ENCODE peak calls at places on chromosome 14, in six cellular contexts. One of them, this sample, is unnamed.

GRCh38 chr14:32480337-32480736 is 151.2 kb downstream of the AKAP6 start:
- DNase-seq in dorsolateral prefrontal cortex: no peak
- DNase-seq in osteocyte: no peak
- DNase-seq in tibial nerve: no peak
- DNase-seq in heart left ventricle: no peak
- DNase-seq in GM23338: no peak
- DNase-seq in this sample: no peak

GRCh38 chr14:75821828-75822521 is 159.8 kb downstream of the TGFB3 start:
- DNase-seq in heart left ventricle: no peak
- DNase-seq in tibial nerve: no peak
- DNase-seq in GM23338: no peak
- DNase-seq in dorsolateral prefrontal cortex: no peak
- DNase-seq in osteocyte: no peak
- DNase-seq in this sample: no peak

GRCh38 chr14:103382375-103382774 is 2.8 kb upstream of the MARK3 start:
- DNase-seq in heart left ventricle: no peak
- DNase-seq in GM23338: no peak
- DNase-seq in dorsolateral prefrontal cortex: no peak
- DNase-seq in osteocyte: no peak
- DNase-seq in tibial nerve: no peak
- DNase-seq in this sample: no peak

GRCh38 chr14:32513571-32514009 is 184.5 kb downstream of the AKAP6 start:
- DNase-seq in osteocyte: no peak
- DNase-seq in dorsolateral prefrontal cortex: no peak
- DNase-seq in heart left ventricle: no peak
- DNase-seq in GM23338: no peak
- DNase-seq in tibial nerve: no peak
- DNase-seq in this sample: no peak

GRCh38 chr14:73717998-73718741 is 4.0 kb upstream of the PNMA1 start:
- DNase-seq in osteocyte: no peak
- DNase-seq in heart left ventricle: peak
- DNase-seq in dorsolateral prefrontal cortex: no peak
- DNase-seq in GM23338: peak
- DNase-seq in tibial nerve: no peak
- DNase-seq in this sample: no peak

GRCh38 chr14:68684466-68685418 is 108.1 kb downstream of the ZFP36L1 start:
- DNase-seq in tibial nerve: no peak
- DNase-seq in heart left ventricle: no peak
- DNase-seq in dorsolateral prefrontal cortex: no peak
- DNase-seq in osteocyte: no peak
- DNase-seq in GM23338: no peak
- DNase-seq in this sample: no peak

GRCh38 chr14:68687746-68688145 is 105.1 kb downstream of the ZFP36L1 start:
- DNase-seq in tibial nerve: no peak
- DNase-seq in heart left ventricle: no peak
- DNase-seq in GM23338: no peak
- DNase-seq in dorsolateral prefrontal cortex: no peak
- DNase-seq in osteocyte: no peak
- DNase-seq in this sample: no peak

GRCh38 chr14:20757963-20758362 is 10.2 kb upstream of the EDDM3B start:
- DNase-seq in osteocyte: no peak
- DNase-seq in heart left ventricle: no peak
- DNase-seq in GM23338: peak
- DNase-seq in tibial nerve: peak
- DNase-seq in dorsolateral prefrontal cortex: no peak
- DNase-seq in this sample: no peak

GRCh38 chr14:61462566-61463195 is 141.3 kb downstream of the PRKCH start:
- DNase-seq in GM23338: no peak
- DNase-seq in osteocyte: no peak
- DNase-seq in tibial nerve: no peak
- DNase-seq in heart left ventricle: no peak
- DNase-seq in dorsolateral prefrontal cortex: no peak
- DNase-seq in this sample: no peak

GRCh38 chr14:77140937-77141591 is 527 bp downstream of the ZDHHC22 start:
- DNase-seq in GM23338: peak
- DNase-seq in tibial nerve: no peak
- DNase-seq in dorsolateral prefrontal cortex: no peak
- DNase-seq in heart left ventricle: no peak
- DNase-seq in osteocyte: no peak
- DNase-seq in this sample: peak

GRCh38 chr14:77139022-77139421 is 2.6 kb downstream of the ZDHHC22 start:
- DNase-seq in tibial nerve: no peak
- DNase-seq in heart left ventricle: no peak
- DNase-seq in osteocyte: no peak
- DNase-seq in GM23338: no peak
- DNase-seq in dorsolateral prefrontal cortex: no peak
- DNase-seq in this sample: no peak

GRCh38 chr14:77141592-77142288 is at the start of gene ZDHHC22:
- DNase-seq in GM23338: peak
- DNase-seq in heart left ventricle: no peak
- DNase-seq in tibial nerve: no peak
- DNase-seq in osteocyte: no peak
- DNase-seq in dorsolateral prefrontal cortex: peak
- DNase-seq in this sample: no peak

GRCh38 chr14:77140343-77140936 is 1.2 kb downstream of the ZDHHC22 start:
- DNase-seq in GM23338: no peak
- DNase-seq in dorsolateral prefrontal cortex: no peak
- DNase-seq in osteocyte: no peak
- DNase-seq in tibial nerve: no peak
- DNase-seq in heart left ventricle: no peak
- DNase-seq in this sample: peak

DNA sequence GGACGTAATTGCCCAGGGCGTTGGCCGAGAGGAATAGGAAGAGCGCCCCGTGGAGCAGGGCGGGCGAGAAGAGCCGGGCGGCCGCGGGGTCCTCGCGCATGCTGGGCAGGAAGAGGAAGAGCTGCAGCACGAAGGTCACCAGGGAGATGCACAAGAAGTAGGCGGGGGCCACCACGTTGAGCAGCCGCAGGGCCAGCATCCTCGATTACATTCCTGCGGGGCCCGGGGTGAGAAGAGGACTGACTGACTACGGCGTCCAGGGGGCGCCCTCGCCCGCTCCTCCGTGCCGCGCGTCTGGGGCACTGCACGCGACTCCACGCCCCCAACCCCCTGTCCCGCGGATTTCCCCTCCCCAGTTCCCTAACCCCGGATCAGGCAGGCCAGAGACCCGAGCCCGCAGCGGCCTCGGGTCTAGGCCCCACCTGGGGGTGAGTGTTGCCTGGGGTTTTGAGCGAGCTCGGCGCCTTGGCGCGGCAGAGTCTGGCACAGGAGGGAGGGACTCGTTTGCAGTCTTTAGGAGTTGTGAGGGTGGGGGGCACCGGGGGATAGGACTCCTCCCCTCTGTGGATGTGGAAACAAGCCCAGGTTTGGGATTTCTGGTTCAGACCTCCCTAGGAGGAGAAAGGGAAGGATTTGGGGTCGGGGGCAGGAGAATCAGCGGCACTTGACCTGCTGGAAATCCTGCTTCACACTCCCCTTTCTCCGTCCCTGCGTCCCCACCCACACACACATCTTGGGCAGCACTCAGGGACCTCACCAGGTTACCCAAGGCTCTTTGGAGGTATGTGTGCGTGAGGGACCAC is 1.9 kb downstream of the ZDHHC22 start:
- DNase-seq in GM23338: peak
- DNase-seq in tibial nerve: no peak
- DNase-seq in heart left ventricle: no peak
- DNase-seq in dorsolateral prefrontal cortex: peak
- DNase-seq in osteocyte: no peak
- DNase-seq in this sample: peak
- TF ChIP-seq CTCF in GM23338: peak
- TF ChIP-seq CTCF in tibial nerve: no peak
- TF ChIP-seq CTCF in heart left ventricle: peak
- TF ChIP-seq CTCF in dorsolateral prefrontal cortex: peak
- TF ChIP-seq CTCF in osteocyte: peak
- TF ChIP-seq CTCF in this sample: peak

GRCh38 chr14:24348186-24348585 is 8.4 kb upstream of the RIPK3 start:
- DNase-seq in osteocyte: no peak
- DNase-seq in heart left ventricle: no peak
- DNase-seq in GM23338: no peak
- DNase-seq in dorsolateral prefrontal cortex: no peak
- DNase-seq in tibial nerve: no peak
- DNase-seq in this sample: no peak

GRCh38 chr14:24355009-24355408 is 13.0 kb upstream of the NFATC4 start:
- DNase-seq in osteocyte: no peak
- DNase-seq in heart left ventricle: no peak
- DNase-seq in tibial nerve: no peak
- DNase-seq in GM23338: no peak
- DNase-seq in dorsolateral prefrontal cortex: no peak
- DNase-seq in this sample: no peak

GRCh38 chr14:24349742-24350141 is 10.0 kb upstream of the RIPK3 start:
- DNase-seq in heart left ventricle: no peak
- DNase-seq in GM23338: no peak
- DNase-seq in osteocyte: no peak
- DNase-seq in dorsolateral prefrontal cortex: no peak
- DNase-seq in tibial nerve: no peak
- DNase-seq in this sample: no peak

GRCh38 chr14:24353551-24354529 is 14.0 kb upstream of the RIPK3 start:
- DNase-seq in tibial nerve: no peak
- DNase-seq in osteocyte: no peak
- DNase-seq in dorsolateral prefrontal cortex: no peak
- DNase-seq in heart left ventricle: no peak
- DNase-seq in GM23338: no peak
- DNase-seq in this sample: no peak

DNA sequence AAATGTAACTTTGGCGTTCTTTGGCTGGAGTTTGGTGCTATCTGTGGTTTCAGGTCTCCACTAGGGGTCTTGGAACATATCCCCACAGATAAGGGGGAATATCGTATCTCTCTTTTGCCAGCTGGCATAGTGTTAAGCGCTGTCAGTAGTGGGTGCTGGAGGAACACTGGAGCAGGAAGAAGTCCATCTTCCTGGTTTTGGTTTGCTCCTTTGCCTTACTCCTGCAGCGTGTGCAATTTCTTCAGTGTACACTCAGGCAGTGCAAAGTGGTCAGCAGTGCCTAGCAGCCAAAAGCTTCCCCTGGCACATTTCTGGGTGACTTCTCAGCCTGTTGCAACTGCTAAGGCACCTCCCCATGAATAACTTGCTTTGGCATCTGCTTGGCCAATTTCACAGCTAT is 11.7 kb upstream of the RIPK3 start:
- DNase-seq in heart left ventricle: no peak
- DNase-seq in osteocyte: no peak
- DNase-seq in dorsolateral prefrontal cortex: no peak
- DNase-seq in GM23338: peak
- DNase-seq in tibial nerve: no peak
- DNase-seq in this sample: no peak
- TF ChIP-seq CTCF in heart left ventricle: no peak
- TF ChIP-seq CTCF in osteocyte: no peak
- TF ChIP-seq CTCF in dorsolateral prefrontal cortex: no peak
- TF ChIP-seq CTCF in GM23338: peak
- TF ChIP-seq CTCF in tibial nerve: no peak
- TF ChIP-seq CTCF in this sample: no peak

GRCh38 chr14:91061309-91061887 is 957 bp upstream of the RPS6KA5 start:
- DNase-seq in osteocyte: no peak
- DNase-seq in heart left ventricle: no peak
- DNase-seq in dorsolateral prefrontal cortex: no peak
- DNase-seq in tibial nerve: no peak
- DNase-seq in GM23338: no peak
- DNase-seq in this sample: no peak

GRCh38 chr14:91060472-91061308 is at the start of gene RPS6KA5:
- DNase-seq in heart left ventricle: peak
- DNase-seq in dorsolateral prefrontal cortex: peak
- DNase-seq in tibial nerve: peak
- DNase-seq in GM23338: peak
- DNase-seq in osteocyte: peak
- DNase-seq in this sample: peak

GRCh38 chr14:91058017-91058675 is 2.3 kb downstream of the RPS6KA5 start:
- DNase-seq in tibial nerve: no peak
- DNase-seq in dorsolateral prefrontal cortex: no peak
- DNase-seq in osteocyte: no peak
- DNase-seq in heart left ventricle: no peak
- DNase-seq in GM23338: no peak
- DNase-seq in this sample: no peak

GRCh38 chr14:91062600-91062999 is 2.2 kb upstream of the RPS6KA5 start:
- DNase-seq in dorsolateral prefrontal cortex: no peak
- DNase-seq in heart left ventricle: no peak
- DNase-seq in tibial nerve: no peak
- DNase-seq in osteocyte: no peak
- DNase-seq in GM23338: no peak
- DNase-seq in this sample: no peak

GRCh38 chr14:91059576-91060471 is 617 bp downstream of the RPS6KA5 start:
- DNase-seq in GM23338: peak
- DNase-seq in osteocyte: no peak
- DNase-seq in dorsolateral prefrontal cortex: peak
- DNase-seq in tibial nerve: no peak
- DNase-seq in heart left ventricle: peak
- DNase-seq in this sample: peak
- TF ChIP-seq CTCF in GM23338: no peak
- TF ChIP-seq CTCF in osteocyte: peak
- TF ChIP-seq CTCF in dorsolateral prefrontal cortex: peak
- TF ChIP-seq CTCF in tibial nerve: no peak
- TF ChIP-seq CTCF in heart left ventricle: peak
- TF ChIP-seq CTCF in this sample: peak

GRCh38 chr14:54566410-54567223 is at the start of gene SAMD4A:
- DNase-seq in osteocyte: peak
- DNase-seq in tibial nerve: peak
- DNase-seq in dorsolateral prefrontal cortex: peak
- DNase-seq in GM23338: peak
- DNase-seq in heart left ventricle: peak
- DNase-seq in this sample: peak
- TF ChIP-seq CTCF in osteocyte: peak
- TF ChIP-seq CTCF in tibial nerve: peak
- TF ChIP-seq CTCF in dorsolateral prefrontal cortex: peak
- TF ChIP-seq CTCF in GM23338: peak
- TF ChIP-seq CTCF in heart left ventricle: peak
- TF ChIP-seq CTCF in this sample: peak

GRCh38 chr14:100679707-100680438 is 46.8 kb upstream of the DLK1 start:
- DNase-seq in dorsolateral prefrontal cortex: no peak
- DNase-seq in tibial nerve: peak
- DNase-seq in osteocyte: peak
- DNase-seq in heart left ventricle: peak
- DNase-seq in GM23338: no peak
- DNase-seq in this sample: no peak
- TF ChIP-seq CTCF in dorsolateral prefrontal cortex: no peak
- TF ChIP-seq CTCF in tibial nerve: no peak
- TF ChIP-seq CTCF in osteocyte: peak
- TF ChIP-seq CTCF in heart left ventricle: no peak
- TF ChIP-seq CTCF in GM23338: no peak
- TF ChIP-seq CTCF in this sample: no peak

GRCh38 chr14:64539186-64539552 is 1.4 kb upstream of the HSPA2 start:
- DNase-seq in tibial nerve: no peak
- DNase-seq in GM23338: peak
- DNase-seq in dorsolateral prefrontal cortex: no peak
- DNase-seq in osteocyte: no peak
- DNase-seq in heart left ventricle: no peak
- DNase-seq in this sample: no peak
- TF ChIP-seq CTCF in tibial nerve: no peak
- TF ChIP-seq CTCF in GM23338: no peak
- TF ChIP-seq CTCF in dorsolateral prefrontal cortex: no peak
- TF ChIP-seq CTCF in osteocyte: no peak
- TF ChIP-seq CTCF in heart left ventricle: no peak
- TF ChIP-seq CTCF in this sample: no peak

GRCh38 chr14:106044949-106045596 is 518.7 kb downstream of the TMEM121 start:
- DNase-seq in GM23338: peak
- DNase-seq in osteocyte: no peak
- DNase-seq in tibial nerve: peak
- DNase-seq in heart left ventricle: peak
- DNase-seq in dorsolateral prefrontal cortex: no peak
- DNase-seq in this sample: no peak
- TF ChIP-seq CTCF in GM23338: peak
- TF ChIP-seq CTCF in osteocyte: no peak
- TF ChIP-seq CTCF in tibial nerve: peak
- TF ChIP-seq CTCF in heart left ventricle: peak
- TF ChIP-seq CTCF in dorsolateral prefrontal cortex: no peak
- TF ChIP-seq CTCF in this sample: no peak

GRCh38 chr14:41609704-41610183 is 3.1 kb downstream of the LRFN5 start:
- DNase-seq in dorsolateral prefrontal cortex: peak
- DNase-seq in osteocyte: no peak
- DNase-seq in GM23338: peak
- DNase-seq in tibial nerve: peak
- DNase-seq in heart left ventricle: peak
- DNase-seq in this sample: peak
- TF ChIP-seq CTCF in dorsolateral prefrontal cortex: peak
- TF ChIP-seq CTCF in osteocyte: peak
- TF ChIP-seq CTCF in GM23338: peak
- TF ChIP-seq CTCF in tibial nerve: peak
- TF ChIP-seq CTCF in heart left ventricle: peak
- TF ChIP-seq CTCF in this sample: peak